ENCODE peak calls at places on chromosomes 12 and 14, in six cellular contexts. One of them, this sample, is unnamed.

GRCh38 chr14:26180221-26180620 is 417.6 kb downstream of the NOVA1 start:
- DNase-seq in NCI-H1092: peak; percentile 66
- DNase-seq in cardiac septum: no peak
- DNase-seq in neuronal stem cell: no peak
- DNase-seq in T-cell: no peak
- DNase-seq in LHCN-M2: no peak
- DNase-seq in this sample: no peak

GRCh38 chr14:97977711-97978261 is 1180.6 kb downstream of the VRK1 start:
- DNase-seq in NCI-H1092: peak; percentile 94
- DNase-seq in cardiac septum: peak; percentile 81
- DNase-seq in neuronal stem cell: no peak
- DNase-seq in T-cell: peak; percentile 75
- DNase-seq in LHCN-M2: no peak
- DNase-seq in this sample: peak; percentile 82

GRCh38 chr12:10358131-10358530 is 31.7 kb downstream of the KLRK1 start:
- DNase-seq in NCI-H1092: peak; percentile 25
- DNase-seq in cardiac septum: no peak
- DNase-seq in neuronal stem cell: no peak
- DNase-seq in T-cell: no peak
- DNase-seq in LHCN-M2: no peak
- DNase-seq in this sample: no peak

GRCh38 chr14:90274808-90275454 is 18.6 kb downstream of the PSMC1 start:
- DNase-seq in NCI-H1092: no peak
- DNase-seq in cardiac septum: no peak
- DNase-seq in neuronal stem cell: no peak
- DNase-seq in T-cell: no peak
- DNase-seq in LHCN-M2: peak; percentile 68
- DNase-seq in this sample: no peak

GRCh38 chr12:109567296-109567695 is 6.0 kb downstream of the MMAB start:
- DNase-seq in NCI-H1092: no peak
- DNase-seq in cardiac septum: no peak
- DNase-seq in neuronal stem cell: no peak
- DNase-seq in T-cell: no peak
- DNase-seq in LHCN-M2: no peak
- DNase-seq in this sample: no peak

GRCh38 chr14:37480446-37481290 is 114.4 kb downstream of the FOXA1 start:
- DNase-seq in NCI-H1092: no peak
- DNase-seq in cardiac septum: no peak
- DNase-seq in neuronal stem cell: no peak
- DNase-seq in T-cell: no peak
- DNase-seq in LHCN-M2: no peak
- DNase-seq in this sample: no peak

GRCh38 chr14:105854600-105855245 is 328.3 kb downstream of the TMEM121 start:
- DNase-seq in NCI-H1092: no peak
- DNase-seq in cardiac septum: peak; percentile 69
- DNase-seq in neuronal stem cell: no peak
- DNase-seq in T-cell: no peak
- DNase-seq in LHCN-M2: no peak
- DNase-seq in this sample: no peak

GRCh38 chr12:117646595-117646994 is 285.2 kb upstream of the NOS1 start:
- DNase-seq in NCI-H1092: no peak
- DNase-seq in cardiac septum: no peak
- DNase-seq in neuronal stem cell: no peak
- DNase-seq in T-cell: no peak
- DNase-seq in LHCN-M2: no peak
- DNase-seq in this sample: no peak

GRCh38 chr12:52049286-52049685 is 2.0 kb upstream of the NR4A1 start:
- DNase-seq in NCI-H1092: no peak
- DNase-seq in cardiac septum: no peak
- DNase-seq in neuronal stem cell: no peak
- DNase-seq in T-cell: no peak
- DNase-seq in LHCN-M2: no peak
- DNase-seq in this sample: no peak

GRCh38 chr14:54322241-54322640 is 74.6 kb upstream of the CDKN3 start:
- DNase-seq in NCI-H1092: no peak
- DNase-seq in cardiac septum: no peak
- DNase-seq in neuronal stem cell: no peak
- DNase-seq in T-cell: no peak
- DNase-seq in LHCN-M2: no peak
- DNase-seq in this sample: no peak

GRCh38 chr12:56150563-56150962 is 1.8 kb upstream of the MYL6B start:
- DNase-seq in NCI-H1092: no peak
- DNase-seq in cardiac septum: no peak
- DNase-seq in neuronal stem cell: no peak
- DNase-seq in T-cell: no peak
- DNase-seq in LHCN-M2: peak; percentile 58
- DNase-seq in this sample: no peak

GRCh38 chr12:66269757-66270383 is 32.4 kb upstream of the HELB start:
- DNase-seq in NCI-H1092: no peak
- DNase-seq in cardiac septum: no peak
- DNase-seq in neuronal stem cell: peak; percentile 38
- DNase-seq in T-cell: no peak
- DNase-seq in LHCN-M2: peak; percentile 48
- DNase-seq in this sample: no peak

GRCh38 chr14:20878695-20879094 is 12.5 kb upstream of the RNASE3 start:
- DNase-seq in NCI-H1092: no peak
- DNase-seq in cardiac septum: no peak
- DNase-seq in neuronal stem cell: no peak
- DNase-seq in T-cell: no peak
- DNase-seq in LHCN-M2: no peak
- DNase-seq in this sample: no peak

GRCh38 chr14:95182379-95182778 is 25.1 kb upstream of the DICER1 start:
- DNase-seq in NCI-H1092: no peak
- DNase-seq in cardiac septum: no peak
- DNase-seq in neuronal stem cell: no peak
- DNase-seq in T-cell: no peak
- DNase-seq in LHCN-M2: no peak
- DNase-seq in this sample: no peak

GRCh38 chr12:25436206-25436912 is 116.7 kb downstream of the LMNTD1 start:
- DNase-seq in NCI-H1092: peak; percentile 2
- DNase-seq in cardiac septum: no peak
- DNase-seq in neuronal stem cell: peak; percentile 52
- DNase-seq in T-cell: peak; percentile 10
- DNase-seq in LHCN-M2: peak; percentile 77
- DNase-seq in this sample: no peak